ENCODE peak calls at places on chromosomes 7 and 10, in seven cellular contexts. K is K562, G is suprapubic skin, E is SK-N-SH, Y is esophagus muscularis mucosa, V is upper lobe of left lung, Q is stomach. L is an unnamed sample.

GRCh38 chr10:58435297-58435696 is 50.1 kb downstream of the TFAM start:
- DNase-seq in K (peak; percentile 14), G (no peak), E (no peak), Y (no peak), V (no peak), Q (no peak), L (no peak)

GRCh38 chr7:134854816-134855215 is 75.4 kb downstream of the CALD1 start:
- DNase-seq in K (peak; percentile 11), G (no peak), E (no peak), Y (no peak), V (no peak), Q (no peak), L (no peak)

GRCh38 chr10:97499561-97500296 is 1.0 kb downstream of the UBTD1 start:
- DNase-seq in K (peak; percentile 24), G (peak; percentile 88), E (peak; percentile 39), Y (peak; percentile 95), V (peak; percentile 75), Q (peak; percentile 57), L (peak; percentile 92)

GRCh38 chr7:7913506-7913905 is 55.1 kb upstream of the GLCCI1 start:
- DNase-seq in K (no peak), G (no peak), E (no peak), Y (no peak), V (no peak), Q (no peak), L (no peak)

GRCh38 chr10:28403090-28403489 is 100.2 kb upstream of the MPP7 start:
- DNase-seq in K (no peak), G (no peak), E (no peak), Y (no peak), V (no peak), Q (no peak), L (no peak)

GRCh38 chr7:28806841-28807240 is 151.3 kb downstream of the TRIL start:
- DNase-seq in K (no peak), G (no peak), E (no peak), Y (no peak), V (no peak), Q (no peak), L (no peak)

GRCh38 chr10:13038346-13038745 is 36.8 kb upstream of the CCDC3 start:
- DNase-seq in K (no peak), G (no peak), E (no peak), Y (no peak), V (no peak), Q (no peak), L (no peak)

GRCh38 chr7:108324053-108325038 is 131.9 kb downstream of the NRCAM start:
- DNase-seq in K (no peak), G (no peak), E (no peak), Y (no peak), V (no peak), Q (no peak), L (no peak)

GRCh38 chr10:34195364-34196057 is 619.6 kb downstream of the PARD3 start:
- DNase-seq in K (no peak), G (no peak), E (no peak), Y (no peak), V (no peak), Q (no peak), L (no peak)

GRCh38 chr7:7190142-7190541 is 7.8 kb downstream of the C1GALT1 start:
- DNase-seq in K (peak; percentile 48), G (no peak), E (peak; percentile 22), Y (no peak), V (no peak), Q (no peak), L (no peak)

GRCh38 chr7:132441935-132442334 is 134.3 kb downstream of the PLXNA4 start:
- DNase-seq in K (no peak), G (no peak), E (no peak), Y (no peak), V (no peak), Q (no peak), L (no peak)

GRCh38 chr7:31028417-31028988 is 23.6 kb upstream of the ADCYAP1R1 start:
- DNase-seq in K (no peak), G (no peak), E (peak; percentile 65), Y (no peak), V (no peak), Q (no peak), L (no peak)

GRCh38 chr10:78741541-78741940 is 327.2 kb upstream of the ZMIZ1 start:
- DNase-seq in K (no peak), G (no peak), E (no peak), Y (no peak), V (no peak), Q (no peak), L (no peak)

GRCh38 chr10:79375321-79376077 is 28.2 kb downstream of the PPIF start:
- DNase-seq in K (peak; percentile 59), G (peak; percentile 68), E (no peak), Y (no peak), V (peak; percentile 18), Q (no peak), L (peak; percentile 76)

GRCh38 chr7:30650455-30650854 is 31.8 kb downstream of the CRHR2 start:
- DNase-seq in K (peak; percentile 16), G (no peak), E (no peak), Y (no peak), V (no peak), Q (no peak), L (peak; percentile 36)

GRCh38 chr7:86958380-86958779 is 101.1 kb downstream of the ELAPOR2 start:
- DNase-seq in K (no peak), G (no peak), E (no peak), Y (no peak), V (no peak), Q (no peak), L (no peak)

GRCh38 chr10:7157091-7157490 is 253.7 kb downstream of the SFMBT2 start:
- DNase-seq in K (no peak), G (no peak), E (no peak), Y (no peak), V (no peak), Q (no peak), L (no peak)

GRCh38 chr10:84196083-84196482 is 1.7 kb downstream of the CDHR1 start:
- DNase-seq in K (no peak), G (no peak), E (no peak), Y (no peak), V (no peak), Q (no peak), L (peak; percentile 9)

GRCh38 chr10:50402466-50402865 is 151.2 kb upstream of the ASAH2 start:
- DNase-seq in K (no peak), G (no peak), E (no peak), Y (no peak), V (no peak), Q (no peak), L (no peak)

GRCh38 chr10:108465871-108466641 is 1301.5 kb upstream of the SORCS1 start:
- DNase-seq in K (no peak), G (peak; percentile 78), E (peak; percentile 67), Y (no peak), V (peak; percentile 30), Q (peak; percentile 71), L (peak; percentile 70)

GRCh38 chr7:67045496-67045995 is 48.9 kb downstream of the TYW1 start:
- DNase-seq in K (no peak), G (no peak), E (no peak), Y (no peak), V (no peak), Q (no peak), L (no peak)
- TF ChIP-seq POLR2AphosphoS5 in K (no peak), G (no peak), E (no peak), Y (no peak), V (no peak), Q (no peak), L (no peak)

DNA sequence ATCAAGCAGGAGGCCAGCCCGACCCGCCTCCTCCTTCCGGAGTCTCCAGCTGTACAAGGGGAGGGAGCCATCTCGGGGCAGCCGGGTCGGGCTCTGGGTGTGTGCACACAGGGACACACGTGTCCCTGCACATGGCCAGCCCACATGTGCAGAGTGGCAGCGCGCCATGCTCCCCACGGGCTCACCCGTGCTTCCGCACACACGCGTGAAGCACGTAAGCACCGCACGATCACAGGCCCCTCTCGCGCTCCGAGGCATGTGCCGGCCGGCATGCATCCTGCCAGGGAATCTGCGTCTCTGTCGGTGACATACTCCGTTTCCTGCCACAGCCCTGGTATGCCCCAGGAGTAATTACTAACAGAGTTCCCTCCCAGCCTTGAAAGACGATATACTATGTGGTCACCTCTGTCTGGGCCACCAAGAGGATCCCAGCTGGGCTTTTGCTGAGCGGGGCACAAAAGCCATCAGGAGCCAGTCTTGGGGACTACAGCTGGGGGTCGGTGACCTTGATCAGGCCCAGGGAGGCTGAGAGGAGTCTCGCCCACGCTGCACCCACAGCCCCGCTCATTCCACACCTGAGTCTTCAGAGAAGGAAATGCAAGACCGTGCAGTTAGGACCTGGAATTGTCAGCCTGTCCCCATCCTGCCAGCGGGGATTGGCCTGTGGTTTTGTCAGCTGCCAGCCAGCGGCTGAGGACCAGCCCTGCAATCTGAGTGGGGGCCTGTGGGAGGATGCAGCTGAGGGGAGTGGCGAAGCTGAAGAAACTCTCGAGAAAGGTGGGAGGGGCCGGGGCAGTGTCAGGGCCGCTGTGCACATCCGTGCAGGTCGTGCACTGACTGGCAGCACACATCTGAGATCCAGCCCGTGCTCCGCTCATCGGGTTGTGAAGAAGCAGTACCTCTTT is 11.0 kb upstream of the LFNG start:
- DNase-seq in K (no peak), G (peak; percentile 93), E (no peak), Y (no peak), V (peak; percentile 57), Q (no peak), L (peak; percentile 84)
- TF ChIP-seq EP300 in K (no peak), G (no peak), E (no peak), Y (no peak), V (peak; percentile 38), Q (no peak), L (no peak)

GRCh38 chr10:124648738-124649137 is 95.4 kb downstream of the FAM53B start:
- DNase-seq in K (peak; percentile 85), G (no peak), E (peak; percentile 94), Y (no peak), V (peak; percentile 81), Q (peak; percentile 55), L (peak; percentile 91)
- H3K4me1 ChIP-seq in K (peaks cover 35% of the 10 kb centered on the region), G (peaks cover 93% of the 10 kb centered on the region), E (peaks cover 96% of the 10 kb centered on the region), Y (peaks cover 95% of the 10 kb centered on the region), V (peaks cover 96% of the 10 kb centered on the region), Q (peaks cover 60% of the 10 kb centered on the region), L (peaks cover 52% of the 10 kb centered on the region)

DNA sequence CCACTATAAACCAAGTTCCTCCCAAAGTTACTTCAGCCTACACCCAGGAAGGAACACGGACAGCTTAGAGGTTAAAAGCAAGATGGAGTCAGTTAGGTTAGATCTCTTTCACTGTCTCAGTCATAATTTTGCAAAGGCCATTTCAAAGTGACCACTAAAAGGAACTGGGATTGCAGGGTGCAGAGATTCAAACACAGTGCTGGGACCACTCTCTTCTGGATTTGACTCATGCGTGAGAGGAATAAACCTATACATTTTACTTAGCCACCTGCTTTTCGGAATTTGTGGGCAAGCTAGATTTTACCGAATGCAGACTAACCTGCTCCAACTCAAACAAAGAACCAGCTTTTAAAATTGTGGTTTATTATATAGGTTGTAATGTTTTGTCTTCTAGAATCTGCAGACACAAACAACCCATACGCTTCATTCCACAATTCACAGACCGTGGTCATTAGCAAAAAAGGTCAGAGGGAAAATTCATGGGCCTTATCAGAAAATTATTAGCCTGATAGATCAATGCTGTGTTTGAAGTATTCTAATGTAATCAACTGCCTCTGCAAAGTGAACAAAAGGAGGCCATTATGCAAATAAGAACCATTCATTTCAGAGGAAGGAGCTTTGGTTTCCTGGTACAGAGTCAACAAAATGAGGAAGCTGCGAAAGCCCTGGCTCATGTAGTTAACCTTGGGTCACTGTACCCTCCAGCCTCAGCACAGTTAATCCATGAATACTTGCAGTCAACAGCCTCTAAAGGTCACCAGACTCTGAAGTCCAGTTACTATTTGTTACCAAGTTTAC is 342.7 kb upstream of the KLF6 start:
- DNase-seq in K (no peak), G (no peak), E (no peak), Y (no peak), V (peak; percentile 74), Q (peak; percentile 74), L (no peak)
- TF ChIP-seq POLR2AphosphoS5 in K (no peak), G (no peak), E (no peak), Y (no peak), V (no peak), Q (peak; percentile 89), L (no peak)